ENCODE peak calls at places on chromosomes 11 and 22, in eight cellular contexts. V, T, X, K, G, U, A and B are unnamed samples.

GRCh38 chr11:74371269-74372039 is 26.8 kb downstream of the PGM2L1 start:
- DNase-seq in V (peak; percentile 80), T (no peak), X (no peak), K (no peak), G (no peak), U (no peak), A (no peak), B (peak; percentile 18)

GRCh38 chr11:40281055-40281580 is 1178.3 kb downstream of the LRRC4C start:
- DNase-seq in V (no peak), T (no peak), X (no peak), K (no peak), G (no peak), U (no peak), A (no peak), B (no peak)

GRCh38 chr11:10584071-10584501 is 15.6 kb upstream of the LYVE1 start:
- DNase-seq in V (peak; percentile 75), T (no peak), X (no peak), K (no peak), G (no peak), U (no peak), A (no peak), B (no peak)

GRCh38 chr22:49899530-49899929 is 18.7 kb downstream of the ALG12 start:
- DNase-seq in V (no peak), T (no peak), X (no peak), K (no peak), G (no peak), U (no peak), A (no peak), B (no peak)

GRCh38 chr11:122778148-122778547 is 60.2 kb upstream of the CRTAM start:
- DNase-seq in V (peak; percentile 65), T (no peak), X (no peak), K (no peak), G (no peak), U (no peak), A (no peak), B (no peak)

GRCh38 chr11:819943-820649 is 1.4 kb downstream of the PNPLA2 start:
- DNase-seq in V (peak; percentile 59), T (peak; percentile 90), X (peak; percentile 98), K (no peak), G (peak; percentile 96), U (peak; percentile 97), A (peak; percentile 93), B (peak; percentile 82)

GRCh38 chr11:10064828-10065227 is 229.2 kb downstream of the SBF2 start:
- DNase-seq in V (no peak), T (no peak), X (no peak), K (no peak), G (no peak), U (no peak), A (no peak), B (no peak)

GRCh38 chr22:21827628-21828267 is 39.7 kb downstream of the MAPK1 start:
- DNase-seq in V (no peak), T (no peak), X (no peak), K (no peak), G (no peak), U (no peak), A (no peak), B (no peak)

GRCh38 chr11:12893787-12894672 is 115.1 kb upstream of the RASSF10 start:
- DNase-seq in V (peak; percentile 52), T (peak; percentile 54), X (peak; percentile 53), K (peak; percentile 59), G (peak; percentile 74), U (peak; percentile 44), A (peak; percentile 58), B (peak; percentile 20)

GRCh38 chr22:37533995-37534394 is 14.8 kb upstream of the CARD10 start:
- DNase-seq in V (peak; percentile 88), T (no peak), X (no peak), K (no peak), G (no peak), U (no peak), A (no peak), B (peak; percentile 39)

GRCh38 chr11:46336781-46337180 is 10.5 kb upstream of the DGKZ start:
- DNase-seq in V (no peak), T (no peak), X (no peak), K (no peak), G (no peak), U (no peak), A (no peak), B (no peak)

GRCh38 chr11:70467196-70468085 is 69.1 kb downstream of the CTTN start:
- DNase-seq in V (peak; percentile 39), T (peak; percentile 53), X (no peak), K (peak; percentile 56), G (peak; percentile 58), U (peak; percentile 53), A (peak; percentile 56), B (peak; percentile 38)

GRCh38 chr11:116193321-116194114 is 579.3 kb downstream of the BUD13 start:
- DNase-seq in V (peak; percentile 62), T (no peak), X (no peak), K (peak; percentile 51), G (peak; percentile 60), U (no peak), A (peak; percentile 84), B (peak; percentile 37)

GRCh38 chr11:128235446-128235845 is 351.9 kb downstream of the ETS1 start:
- DNase-seq in V (no peak), T (no peak), X (no peak), K (no peak), G (no peak), U (no peak), A (no peak), B (no peak)

GRCh38 chr22:38267086-38267485 is 5.7 kb downstream of the TMEM184B start:
- DNase-seq in V (peak; percentile 31), T (peak; percentile 47), X (no peak), K (no peak), G (no peak), U (peak; percentile 52), A (no peak), B (no peak)

GRCh38 chr11:69942333-69942820 is 123.2 kb upstream of the FGF3 start:
- DNase-seq in V (no peak), T (no peak), X (no peak), K (no peak), G (no peak), U (no peak), A (no peak), B (no peak)

GRCh38 chr11:75673977-75674582 is 5.2 kb upstream of the MAP6 start:
- DNase-seq in V (peak; percentile 56), T (no peak), X (no peak), K (no peak), G (no peak), U (peak; percentile 63), A (no peak), B (peak; percentile 46)

GRCh38 chr22:43337385-43337784 is 5.8 kb downstream of the SCUBE1 start:
- DNase-seq in V (no peak), T (no peak), X (peak; percentile 83), K (no peak), G (no peak), U (no peak), A (no peak), B (peak; percentile 94)

GRCh38 chr22:46674367-46674781 is 54.2 kb downstream of the GRAMD4 start:
- DNase-seq in V (no peak), T (peak; percentile 66), X (no peak), K (no peak), G (peak; percentile 61), U (no peak), A (peak; percentile 47), B (no peak)

GRCh38 chr11:119316017-119316728 is 757 bp downstream of the MCAM start:
- DNase-seq in V (no peak), T (peak; percentile 64), X (no peak), K (no peak), G (no peak), U (peak; percentile 58), A (no peak), B (no peak)

GRCh38 chr22:21009638-21010425 is 5.1 kb upstream of the P2RX6 start:
- DNase-seq in V (peak; percentile 52), T (no peak), X (peak; percentile 48), K (peak; percentile 56), G (peak; percentile 35), U (no peak), A (no peak), B (no peak)

GRCh38 chr11:68581901-68582300 is 102.4 kb upstream of the GAL start:
- DNase-seq in V (no peak), T (no peak), X (no peak), K (no peak), G (no peak), U (no peak), A (no peak), B (no peak)
- H3K36me3 ChIP-seq in V (peaks cover 29% of the 10 kb centered on the region), T (peaks cover 51% of the 10 kb centered on the region), X (peaks cover 56% of the 10 kb centered on the region), K (peaks cover 96% of the 10 kb centered on the region), G (peaks cover 6% of the 10 kb centered on the region), U (peaks cover 43% of the 10 kb centered on the region), A (peaks cover 17% of the 10 kb centered on the region), B (peaks cover 24% of the 10 kb centered on the region)

DNA sequence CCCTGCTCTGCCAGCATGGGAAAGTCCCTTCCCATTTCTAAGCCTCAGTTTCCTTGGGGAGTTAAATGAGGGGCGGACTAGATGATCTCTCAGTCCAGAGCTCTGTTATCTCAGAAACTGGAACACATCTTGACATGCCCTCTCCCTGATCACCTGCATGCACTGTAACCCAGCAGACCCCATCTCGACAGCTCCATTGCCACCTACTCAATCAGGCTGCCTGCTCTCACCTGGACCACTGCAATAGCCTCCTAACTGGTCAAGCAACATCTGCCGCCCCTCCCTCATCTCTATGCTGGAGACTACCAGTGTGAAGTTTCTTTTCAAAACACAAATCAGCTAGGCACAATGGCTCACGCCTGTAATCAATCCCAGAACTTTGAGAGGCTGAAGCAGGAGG is 22.1 kb downstream of the LRRC55 start:
- DNase-seq in V (no peak), T (no peak), X (no peak), K (no peak), G (no peak), U (no peak), A (no peak), B (no peak)
- H3K36me3 ChIP-seq in V (no peaks in the 10 kb centered on the region), T (no peaks in the 10 kb centered on the region), X (no peaks in the 10 kb centered on the region), K (no peaks in the 10 kb centered on the region), G (no peaks in the 10 kb centered on the region), U (no peaks in the 10 kb centered on the region), A (no peaks in the 10 kb centered on the region), B (no peaks in the 10 kb centered on the region)

GRCh38 chr22:41147722-41148121 is 55.3 kb downstream of the EP300 start:
- DNase-seq in V (no peak), T (no peak), X (no peak), K (no peak), G (no peak), U (no peak), A (no peak), B (no peak)
- H3K36me3 ChIP-seq in V (peaks cover 50% of the 10 kb centered on the region), T (peaks cover 100% of the 10 kb centered on the region), X (peaks cover 90% of the 10 kb centered on the region), K (peaks cover 98% of the 10 kb centered on the region), G (peaks cover 93% of the 10 kb centered on the region), U (peaks cover 99% of the 10 kb centered on the region), A (peaks cover 36% of the 10 kb centered on the region), B (peaks cover 77% of the 10 kb centered on the region)

GRCh38 chr11:77125191-77125590 is 2.9 kb upstream of the MYO7A start:
- DNase-seq in V (no peak), T (no peak), X (no peak), K (no peak), G (no peak), U (no peak), A (no peak), B (no peak)

GRCh38 chr11:77123591-77123990 is 4.5 kb upstream of the MYO7A start:
- DNase-seq in V (no peak), T (no peak), X (no peak), K (no peak), G (no peak), U (no peak), A (no peak), B (no peak)

GRCh38 chr11:77124488-77124887 is 3.6 kb upstream of the MYO7A start:
- DNase-seq in V (no peak), T (no peak), X (no peak), K (no peak), G (no peak), U (no peak), A (no peak), B (no peak)

GRCh38 chr11:77122576-77123212 is 5.4 kb upstream of the MYO7A start:
- DNase-seq in V (no peak), T (no peak), X (no peak), K (no peak), G (no peak), U (no peak), A (no peak), B (no peak)

GRCh38 chr11:77124041-77124440 is 4.0 kb upstream of the MYO7A start:
- DNase-seq in V (no peak), T (no peak), X (no peak), K (no peak), G (no peak), U (no peak), A (no peak), B (no peak)
- H3K36me3 ChIP-seq in V (peaks cover 20% of the 10 kb centered on the region), T (no peaks in the 10 kb centered on the region), X (peaks cover 21% of the 10 kb centered on the region), K (peaks cover 64% of the 10 kb centered on the region), G (peaks cover 22% of the 10 kb centered on the region), U (peaks cover 9% of the 10 kb centered on the region), A (peaks cover 9% of the 10 kb centered on the region), B (no peaks in the 10 kb centered on the region)